ENCODE peak calls at places on chromosomes 2 and 18, in seven cellular contexts. I is GM23248, Q is K562, X is neural progenitor cell, F is astrocyte, H is HCT116, G is HepG2. R is an unnamed sample.
A peak's percentile ranks its signal among the peaks of the same experiment; 100 is the strongest.

GRCh38 chr2:172220111-172220510 is 117.4 kb upstream of the DLX2 start:
- DNase-seq in I (no peak), Q (no peak), X (no peak), F (no peak), H (no peak), G (no peak), R (no peak)

GRCh38 chr2:102112271-102112670 is 30.3 kb upstream of the IL1R1 start:
- DNase-seq in I (no peak), Q (no peak), X (no peak), F (no peak), H (no peak), G (no peak), R (no peak)

GRCh38 chr18:70522183-70522582 is 233.3 kb downstream of the SOCS6 start:
- DNase-seq in I (no peak), Q (no peak), X (no peak), F (no peak), H (no peak), G (no peak), R (no peak)

GRCh38 chr2:231397011-231397927 is 1.8 kb downstream of the B3GNT7 start:
- DNase-seq in I (no peak), Q (no peak), X (no peak), F (no peak), H (no peak), G (no peak), R (peak; percentile 26)

GRCh38 chr2:130393318-130393910 is 37.6 kb downstream of the PTPN18 start:
- DNase-seq in I (no peak), Q (no peak), X (no peak), F (peak; percentile 23), H (no peak), G (no peak), R (peak; percentile 60)

GRCh38 chr2:151630372-151630771 is 103.9 kb downstream of the NEB start:
- DNase-seq in I (no peak), Q (no peak), X (no peak), F (no peak), H (no peak), G (peak; percentile 19), R (no peak)

GRCh38 chr2:1157107-1157506 is 206.5 kb downstream of the SNTG2 start:
- DNase-seq in I (no peak), Q (no peak), X (no peak), F (no peak), H (no peak), G (no peak), R (no peak)

GRCh38 chr18:60017371-60017770 is 117.6 kb downstream of the PMAIP1 start:
- DNase-seq in I (no peak), Q (no peak), X (no peak), F (no peak), H (no peak), G (no peak), R (no peak)

GRCh38 chr2:181178823-181179412 is 198.5 kb downstream of the UBE2E3 start:
- DNase-seq in I (no peak), Q (peak; percentile 21), X (peak; percentile 48), F (no peak), H (peak; percentile 27), G (peak; percentile 43), R (no peak)

GRCh38 chr2:59233910-59234309 is 992.8 kb upstream of the FANCL start:
- DNase-seq in I (no peak), Q (no peak), X (no peak), F (no peak), H (no peak), G (no peak), R (no peak)

GRCh38 chr2:38581193-38582147 is 21.3 kb downstream of the HNRNPLL start:
- DNase-seq in I (peak; percentile 80), Q (peak; percentile 24), X (peak; percentile 77), F (peak; percentile 49), H (peak; percentile 52), G (peak; percentile 80), R (peak; percentile 56)

GRCh38 chr2:113251118-113251517 is 27.6 kb downstream of the PAX8 start:
- DNase-seq in I (no peak), Q (peak; percentile 52), X (no peak), F (no peak), H (no peak), G (no peak), R (no peak)

GRCh38 chr2:221657821-221658220 is 85.7 kb upstream of the EPHA4 start:
- DNase-seq in I (no peak), Q (no peak), X (no peak), F (no peak), H (no peak), G (no peak), R (no peak)

GRCh38 chr18:8140841-8141501 is 468.3 kb upstream of the RAB12 start:
- DNase-seq in I (peak; percentile 92), Q (peak; percentile 36), X (no peak), F (peak; percentile 55), H (no peak), G (no peak), R (no peak)

GRCh38 chr2:109597283-109597682 is 16.5 kb downstream of the SEPTIN10 start:
- DNase-seq in I (no peak), Q (no peak), X (no peak), F (no peak), H (no peak), G (no peak), R (no peak)

GRCh38 chr2:37631292-37631691 is 40.1 kb downstream of the CDC42EP3 start:
- DNase-seq in I (no peak), Q (no peak), X (no peak), F (no peak), H (no peak), G (no peak), R (no peak)

GRCh38 chr18:48080546-48080945 is 150.1 kb upstream of the SMAD2 start:
- DNase-seq in I (no peak), Q (no peak), X (no peak), F (no peak), H (no peak), G (no peak), R (no peak)

GRCh38 chr18:79954791-79955190 is 3.3 kb upstream of the SLC66A2 start:
- DNase-seq in I (no peak), Q (no peak), X (peak; percentile 29), F (no peak), H (no peak), G (no peak), R (no peak)

GRCh38 chr18:77071711-77072292 is 60.8 kb downstream of the MBP start:
- DNase-seq in I (peak; percentile 85), Q (no peak), X (no peak), F (peak; percentile 96), H (no peak), G (no peak), R (peak; percentile 55)

GRCh38 chr2:228655341-228655740 is 473.9 kb upstream of the SPHKAP start:
- DNase-seq in I (peak; percentile 9), Q (no peak), X (no peak), F (peak; percentile 18), H (no peak), G (no peak), R (no peak)

DNA sequence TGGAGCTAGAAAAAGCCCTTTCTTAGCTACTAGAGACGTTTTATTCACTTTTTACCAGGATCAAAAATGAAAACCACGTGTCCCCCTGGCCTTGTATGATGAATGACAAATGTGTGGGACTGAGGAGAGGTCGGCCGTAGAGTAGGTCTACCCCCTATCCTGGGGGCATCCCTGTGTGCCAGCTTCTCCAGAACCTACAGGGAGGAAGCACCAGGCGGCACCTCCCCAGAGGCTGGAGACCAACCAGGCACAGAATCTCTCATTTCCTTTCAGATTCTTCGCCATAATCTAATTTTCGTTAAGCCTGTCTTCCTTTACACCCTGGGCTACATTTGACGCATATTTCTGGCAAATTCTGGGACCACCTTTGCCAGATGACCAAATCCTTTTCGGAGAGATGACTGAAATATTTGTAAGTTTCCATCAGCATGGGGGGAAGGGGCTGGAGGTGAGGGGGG is 15.9 kb downstream of the TWIST2 start:
- DNase-seq in I (no peak), Q (no peak), X (no peak), F (no peak), H (no peak), G (no peak), R (no peak)
- H3K4me1 ChIP-seq in I (peaks cover 97% of the 10 kb centered on the region), Q (no peaks in the 10 kb centered on the region), X (peaks cover 17% of the 10 kb centered on the region), F (peaks cover 47% of the 10 kb centered on the region), H (peaks cover 19% of the 10 kb centered on the region), G (peaks cover 52% of the 10 kb centered on the region), R (peaks cover 22% of the 10 kb centered on the region)

DNA sequence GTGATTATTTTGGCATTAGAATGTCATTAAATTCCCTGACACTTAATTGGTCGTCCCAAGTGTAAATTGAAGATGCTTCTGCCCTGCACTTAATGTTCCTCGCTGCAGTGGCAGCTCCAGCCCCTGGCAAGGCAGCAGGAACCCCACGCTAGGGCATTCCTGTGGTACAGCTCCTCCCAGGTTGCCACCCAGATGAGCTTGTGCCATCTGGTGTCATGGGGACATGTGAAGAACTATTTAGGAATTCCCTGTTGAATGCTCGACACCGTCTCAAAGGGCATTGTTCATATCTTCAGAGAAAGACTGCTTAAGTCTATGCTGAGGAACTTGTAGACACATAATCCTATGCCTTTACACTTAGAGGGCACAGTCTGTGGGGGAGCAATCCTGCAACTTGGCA is 38.9 kb downstream of the BCL2L11 start:
- DNase-seq in I (no peak), Q (no peak), X (no peak), F (no peak), H (no peak), G (no peak), R (no peak)
- H3K36me3 ChIP-seq in I (no peaks in the 10 kb centered on the region), Q (peaks cover 67% of the 10 kb centered on the region), X (no peaks in the 10 kb centered on the region), F (no peaks in the 10 kb centered on the region), H (peaks cover under 1% of the 10 kb centered on the region), G (peaks cover 70% of the 10 kb centered on the region), R (peaks cover 9% of the 10 kb centered on the region)

DNA sequence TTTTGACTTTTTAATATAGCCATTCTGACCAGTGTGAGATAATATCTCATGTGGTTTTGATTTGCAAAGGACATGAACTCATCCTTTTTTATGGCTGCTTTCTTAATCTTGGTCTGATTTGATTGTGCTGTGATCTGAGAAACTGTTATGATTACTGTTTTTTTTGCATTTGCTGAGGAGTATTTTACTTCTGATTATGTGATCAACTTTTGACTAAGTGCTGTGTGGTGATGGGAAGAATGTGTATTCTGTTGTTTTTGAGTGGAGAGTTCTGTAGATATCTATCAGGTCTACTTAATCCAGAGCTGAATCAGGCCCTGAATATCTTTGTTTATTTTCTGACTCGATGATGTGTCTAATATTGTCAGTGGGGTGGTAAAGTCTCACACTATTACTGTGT is 16.8 kb downstream of the SP140L start:
- DNase-seq in I (peak; percentile 30), Q (no peak), X (no peak), F (peak; percentile 3), H (no peak), G (no peak), R (no peak)
- H3K79me2 ChIP-seq in I (peaks cover 50% of the 10 kb centered on the region), Q (peaks cover 31% of the 10 kb centered on the region), X (no peaks in the 10 kb centered on the region), F (peaks cover 29% of the 10 kb centered on the region), H (peaks cover 61% of the 10 kb centered on the region), G (no peaks in the 10 kb centered on the region), R (no peaks in the 10 kb centered on the region)

GRCh38 chr2:55048514-55048924 is 1.7 kb downstream of the RTN4 start:
- DNase-seq in I (peak; percentile 71), Q (peak; percentile 24), X (no peak), F (no peak), H (peak; percentile 27), G (peak; percentile 58), R (no peak)

GRCh38 chr2:55049794-55050132 is 488 bp downstream of the RTN4 start:
- DNase-seq in I (peak; percentile 49), Q (no peak), X (no peak), F (no peak), H (no peak), G (no peak), R (no peak)

GRCh38 chr2:55045685-55046221 is 4.5 kb downstream of the RTN4 start:
- DNase-seq in I (peak; percentile 33), Q (no peak), X (no peak), F (no peak), H (no peak), G (peak; percentile 25), R (no peak)

GRCh38 chr2:55048925-55049793 is 1.1 kb downstream of the RTN4 start:
- DNase-seq in I (peak; percentile 93), Q (peak; percentile 67), X (peak; percentile 91), F (peak; percentile 64), H (peak; percentile 32), G (peak; percentile 75), R (peak; percentile 76)

GRCh38 chr2:55047677-55048299 is 2.5 kb downstream of the RTN4 start:
- DNase-seq in I (peak; percentile 73), Q (no peak), X (no peak), F (peak; percentile 20), H (no peak), G (peak; percentile 71), R (peak; percentile 12)
- H3K4me1 ChIP-seq in I (peaks cover 42% of the 10 kb centered on the region), Q (peaks cover 5% of the 10 kb centered on the region), X (peaks cover 40% of the 10 kb centered on the region), F (peaks cover 19% of the 10 kb centered on the region), H (peaks cover 30% of the 10 kb centered on the region), G (peaks cover 53% of the 10 kb centered on the region), R (peaks cover 55% of the 10 kb centered on the region)